ENCODE peak calls at places on chromosomes 11 and 22, in six cellular contexts. T, R, F, K, V and J are unnamed samples.
A peak's percentile ranks its signal among the peaks of the same experiment; 100 is the strongest.

GRCh38 chr11:12031856-12032526 is 23.6 kb upstream of the DKK3 start:
- DNase-seq in T (no peak), R (peak; percentile 68), F (no peak), K (no peak), V (no peak), J (no peak)

GRCh38 chr11:34639545-34639944 is 18.7 kb downstream of the EHF start:
- DNase-seq in T (no peak), R (no peak), F (no peak), K (no peak), V (no peak), J (no peak)

GRCh38 chr11:125263268-125263790 is 98.8 kb downstream of the PKNOX2 start:
- DNase-seq in T (peak; percentile 100), R (no peak), F (peak; percentile 54), K (peak; percentile 88), V (peak; percentile 66), J (no peak)

GRCh38 chr11:70324354-70325115 is 54.0 kb downstream of the PPFIA1 start:
- DNase-seq in T (no peak), R (no peak), F (peak; percentile 40), K (no peak), V (no peak), J (no peak)

GRCh38 chr11:16815047-16815767 is 76.8 kb downstream of the C11orf58 start:
- DNase-seq in T (no peak), R (peak; percentile 95), F (no peak), K (no peak), V (peak; percentile 74), J (no peak)

GRCh38 chr11:96257972-96258951 is 84.7 kb downstream of the MAML2 start:
- DNase-seq in T (peak; percentile 75), R (no peak), F (no peak), K (no peak), V (no peak), J (peak; percentile 26)

GRCh38 chr11:11243258-11243789 is 109.7 kb downstream of the CSNK2A3 start:
- DNase-seq in T (no peak), R (peak; percentile 91), F (no peak), K (no peak), V (peak; percentile 72), J (no peak)

GRCh38 chr11:77130763-77131513 is 2.9 kb downstream of the MYO7A start:
- DNase-seq in T (peak; percentile 66), R (no peak), F (peak; percentile 48), K (no peak), V (peak; percentile 54), J (no peak)

GRCh38 chr11:113176561-113176960 is 137.8 kb upstream of the TTC12 start:
- DNase-seq in T (peak; percentile 85), R (no peak), F (no peak), K (no peak), V (no peak), J (no peak)

GRCh38 chr22:46057762-46058420 is 80.9 kb upstream of the WNT7B start:
- DNase-seq in T (peak; percentile 60), R (peak; percentile 87), F (no peak), K (peak; percentile 6), V (no peak), J (no peak)

GRCh38 chr11:128784059-128784804 is 82.9 kb downstream of the KCNJ1 start:
- DNase-seq in T (no peak), R (no peak), F (no peak), K (peak; percentile 32), V (no peak), J (no peak)

GRCh38 chr11:78318733-78319132 is 98.9 kb downstream of the GAB2 start:
- DNase-seq in T (peak; percentile 51), R (no peak), F (no peak), K (no peak), V (no peak), J (no peak)

GRCh38 chr11:112016765-112017356 is 8.3 kb upstream of the DLAT start:
- DNase-seq in T (no peak), R (no peak), F (no peak), K (no peak), V (no peak), J (no peak)

GRCh38 chr22:35914665-35915476 is 113.8 kb downstream of the RBFOX2 start:
- DNase-seq in T (peak; percentile 91), R (no peak), F (peak; percentile 92), K (peak; percentile 49), V (no peak), J (no peak)

GRCh38 chr11:130212431-130212961 is 52.9 kb downstream of the ST14 start:
- DNase-seq in T (no peak), R (peak; percentile 58), F (no peak), K (peak; percentile 9), V (no peak), J (no peak)

GRCh38 chr11:125287467-125288232 is 123.1 kb downstream of the PKNOX2 start:
- DNase-seq in T (no peak), R (no peak), F (no peak), K (no peak), V (no peak), J (no peak)

GRCh38 chr11:1782831-1783724 is 19.4 kb upstream of the CTSD start:
- DNase-seq in T (peak; percentile 99), R (peak; percentile 81), F (no peak), K (no peak), V (no peak), J (no peak)

GRCh38 chr11:105312266-105312665 is 172.7 kb upstream of the CARD18 start:
- DNase-seq in T (no peak), R (no peak), F (no peak), K (no peak), V (no peak), J (no peak)

GRCh38 chr11:69257838-69258658 is 35.9 kb upstream of the MYEOV start:
- DNase-seq in T (no peak), R (no peak), F (no peak), K (no peak), V (no peak), J (no peak)

GRCh38 chr11:95993438-95994339 is 69.8 kb upstream of the MTMR2 start:
- DNase-seq in T (no peak), R (no peak), F (no peak), K (no peak), V (no peak), J (no peak)

GRCh38 chr11:62398011-62398994 is 20.5 kb upstream of the SCGB1A1 start:
- DNase-seq in T (peak; percentile 82), R (peak; percentile 88), F (no peak), K (no peak), V (peak; percentile 67), J (no peak)

GRCh38 chr11:113384551-113384950 is 3.0 kb upstream of the ANKK1 start:
- DNase-seq in T (peak; percentile 96), R (peak; percentile 92), F (peak; percentile 17), K (no peak), V (no peak), J (no peak)

GRCh38 chr11:106990322-106990721 is 28.0 kb downstream of the GUCY1A2 start:
- DNase-seq in T (no peak), R (no peak), F (no peak), K (peak; percentile 8), V (no peak), J (no peak)

GRCh38 chr22:44221710-44222475 is 41.2 kb downstream of the PARVG start:
- DNase-seq in T (no peak), R (no peak), F (no peak), K (no peak), V (no peak), J (no peak)

GRCh38 chr22:36863281-36863680 is 2.5 kb downstream of the NCF4 start:
- DNase-seq in T (no peak), R (peak; percentile 84), F (no peak), K (no peak), V (no peak), J (no peak)

GRCh38 chr11:45936655-45937054 is 14.2 kb downstream of the LARGE2 start:
- DNase-seq in T (no peak), R (no peak), F (no peak), K (no peak), V (no peak), J (no peak)

GRCh38 chr11:65771589-65772112 is 9.1 kb downstream of the AP5B1 start:
- DNase-seq in T (no peak), R (peak; percentile 32), F (no peak), K (no peak), V (no peak), J (no peak)

GRCh38 chr11:113906038-113906437 is 1.4 kb downstream of the HTR3B start:
- DNase-seq in T (no peak), R (no peak), F (peak; percentile 65), K (peak; percentile 42), V (no peak), J (no peak)

GRCh38 chr11:75341583-75341982 is 9.9 kb downstream of the ARRB1 start:
- DNase-seq in T (no peak), R (no peak), F (no peak), K (no peak), V (no peak), J (no peak)

GRCh38 chr11:774873-775592 is 2.3 kb downstream of the GATD1 start:
- DNase-seq in T (peak; percentile 56), R (peak; percentile 76), F (no peak), K (peak; percentile 15), V (peak; percentile 31), J (no peak)

GRCh38 chr11:67563354-67564114 is 20.1 kb upstream of the GSTP1 start:
- DNase-seq in T (peak; percentile 76), R (no peak), F (no peak), K (no peak), V (peak; percentile 71), J (no peak)

GRCh38 chr11:117973446-117973922 is 12.7 kb upstream of the IL10RA start:
- DNase-seq in T (no peak), R (no peak), F (no peak), K (no peak), V (no peak), J (no peak)

GRCh38 chr11:130407978-130408377 is 20.4 kb downstream of the ADAMTS8 start:
- DNase-seq in T (peak; percentile 89), R (no peak), F (no peak), K (no peak), V (peak; percentile 45), J (no peak)

GRCh38 chr11:76236092-76237026 is 30.1 kb upstream of the WNT11 start:
- DNase-seq in T (peak; percentile 61), R (peak; percentile 93), F (peak; percentile 81), K (peak; percentile 78), V (peak; percentile 71), J (peak; percentile 13)

GRCh38 chr22:21054714-21055563 is 9.2 kb downstream of the LRRC74B start:
- DNase-seq in T (no peak), R (no peak), F (no peak), K (no peak), V (no peak), J (no peak)

GRCh38 chr11:64539711-64540420 is 51.2 kb upstream of the SLC22A12 start:
- DNase-seq in T (no peak), R (no peak), F (no peak), K (no peak), V (no peak), J (no peak)

GRCh38 chr11:62449451-62449851 is 30.6 kb downstream of the SCGB1A1 start:
- DNase-seq in T (no peak), R (no peak), F (no peak), K (no peak), V (no peak), J (no peak)